ENCODE peak calls at places on chromosome 15, in four cellular contexts. F, T, V and A are unnamed samples.

GRCh38 chr15:56038015-56038414 is 44.6 kb upstream of the NEDD4 start:
- DNase-seq in T (no peak), F (no peak), V (no peak), A (no peak)

GRCh38 chr15:22863356-22863755 is 24.9 kb downstream of the NIPA2 start:
- DNase-seq in V (no peak), F (no peak), T (no peak), A (no peak)

GRCh38 chr15:63987979-63988378 is 58.3 kb downstream of the DAPK2 start:
- DNase-seq in V (no peak), F (no peak), T (no peak), A (no peak)

GRCh38 chr15:66789029-66790025 is 87.3 kb downstream of the SMAD6 start:
- DNase-seq in T (no peak), V (no peak), F (no peak), A (no peak)

GRCh38 chr15:70356919-70357318 is 259.2 kb upstream of the TLE3 start:
- DNase-seq in V (no peak), F (no peak), T (no peak), A (no peak)

GRCh38 chr15:56042982-56043980 is 49.9 kb upstream of the NEDD4 start:
- DNase-seq in V (peak; percentile 26), T (no peak), F (peak; percentile 10), A (no peak)

GRCh38 chr15:96270581-96271172 is 59.8 kb upstream of the NR2F2 start:
- DNase-seq in F (no peak), V (no peak), T (no peak), A (no peak)

GRCh38 chr15:31153531-31153930 is 52.0 kb upstream of the TRPM1 start:
- DNase-seq in T (no peak), F (no peak), V (no peak), A (no peak)

GRCh38 chr15:28935316-28935715 is 49.5 kb downstream of the APBA2 start:
- DNase-seq in V (peak; percentile 63), T (no peak), F (no peak), A (no peak)

GRCh38 chr15:81184188-81184587 is 12.5 kb upstream of the IL16 start:
- DNase-seq in F (no peak), T (no peak), V (no peak), A (no peak)

GRCh38 chr15:94247789-94248638 is 16.7 kb downstream of the MCTP2 start:
- DNase-seq in V (no peak), T (no peak), F (no peak), A (no peak)

GRCh38 chr15:74780983-74781672 is 752 bp upstream of the CSK start:
- DNase-seq in F (no peak), V (no peak), T (no peak), A (peak; percentile 46)